ENCODE peak calls at places on chromosome 7, in four cellular contexts. G is NCI-H446, I is upper lobe of right lung, C is HCT116. F is an unnamed sample.

GRCh38 chr7:29078286-29078685 is 68.1 kb downstream of the CPVL start:
- DNase-seq in G (no peak), I (no peak), C (no peak), F (no peak)

GRCh38 chr7:41319601-41320000 is 383.3 kb downstream of the INHBA start:
- DNase-seq in G (no peak), I (no peak), C (no peak), F (no peak)

GRCh38 chr7:28530175-28531142 is 118.1 kb downstream of the CREB5 start:
- DNase-seq in G (no peak), I (no peak), C (no peak), F (no peak)

GRCh38 chr7:76054129-76055120 is 6.5 kb downstream of the MDH2 start:
- DNase-seq in G (no peak), I (no peak), C (no peak), F (no peak)

GRCh38 chr7:116521046-116521664 is 3.7 kb upstream of the CAV1 start:
- DNase-seq in G (no peak), I (no peak), C (no peak), F (no peak)

GRCh38 chr7:105345725-105346124 is 43.0 kb downstream of the SRPK2 start:
- DNase-seq in G (no peak), I (no peak), C (no peak), F (no peak)

GRCh38 chr7:155357573-155358041 is 59.9 kb downstream of the INSIG1 start:
- DNase-seq in G (no peak), I (peak), C (no peak), F (no peak)

GRCh38 chr7:151013728-151014497 is 10.4 kb downstream of the ATG9B start:
- DNase-seq in G (no peak), I (peak), C (no peak), F (no peak)

GRCh38 chr7:123754295-123754871 is 5.6 kb upstream of the WASL start:
- DNase-seq in G (no peak), I (no peak), C (no peak), F (no peak)

GRCh38 chr7:82015751-82016150 is 245.9 kb upstream of the HGF start:
- DNase-seq in G (no peak), I (no peak), C (no peak), F (no peak)

F was measured in NCI-H524 treated with DMSO at 0.1 percent for 48 hours.